ENCODE peak calls at places on chromosomes 6 and 20, in eight cellular contexts. H, Y, M, F, Z, G, I and S are unnamed samples. For H3K4me1, the result is how much of the 10 kb centered on the place peaks cover.

GRCh38 chr6:149334201-149334600 is 16.7 kb downstream of the TAB2 start:
- DNase-seq in Z (no peak), I (no peak), H (no peak), M (no peak), F (peak), G (no peak), Y (no peak), S (no peak)

GRCh38 chr6:132399376-132400074 is 1.8 kb downstream of the MOXD1 start:
- DNase-seq in G (no peak), Z (no peak), F (peak), M (no peak), H (no peak), I (no peak), Y (no peak), S (no peak)

GRCh38 chr20:62929051-62929538 is 2.8 kb upstream of the DIDO1 start:
- DNase-seq in F (no peak), Y (peak), H (peak), Z (peak), I (peak), G (peak), M (peak), S (no peak)

GRCh38 chr6:136306466-136306865 is 16.8 kb upstream of the BCLAF1 start:
- DNase-seq in M (no peak), Y (no peak), H (no peak), Z (no peak), I (no peak), F (no peak), G (no peak), S (no peak)

GRCh38 chr6:46357591-46357990 is 133.7 kb downstream of the RCAN2 start:
- DNase-seq in I (no peak), H (no peak), G (no peak), Z (no peak), F (no peak), M (no peak), Y (no peak), S (no peak)

GRCh38 chr20:36575066-36575743 is 1.8 kb downstream of the TGIF2 start:
- DNase-seq in M (peak), Y (peak), F (peak), H (peak), I (peak), Z (peak), G (peak), S (no peak)

GRCh38 chr6:149450679-149451360 is 34.0 kb downstream of the ZC3H12D start:
- DNase-seq in G (peak), I (no peak), H (no peak), M (no peak), Z (peak), Y (peak), F (no peak), S (no peak)

GRCh38 chr6:11392778-11393507 is 144.6 kb upstream of the TMEM170B start:
- DNase-seq in F (no peak), Y (no peak), Z (peak), M (no peak), I (peak), H (no peak), G (no peak), S (no peak)

GRCh38 chr6:99407076-99407475 is 13.1 kb upstream of the COQ3 start:
- DNase-seq in Z (no peak), M (no peak), F (no peak), Y (no peak), H (no peak), G (no peak), I (no peak), S (no peak)

GRCh38 chr6:67467341-67467740 is 1167.7 kb upstream of the ADGRB3 start:
- DNase-seq in M (no peak), Y (no peak), F (no peak), Z (no peak), I (no peak), G (no peak), H (no peak), S (no peak)

GRCh38 chr6:4914412-4915159 is 89.3 kb downstream of the RPP40 start:
- DNase-seq in I (no peak), F (peak), Y (no peak), G (no peak), H (no peak), M (no peak), Z (no peak), S (no peak)

GRCh38 chr6:158611600-158612041 is 32.9 kb downstream of the DYNLT1 start:
- DNase-seq in G (no peak), F (no peak), I (no peak), Y (no peak), Z (no peak), H (no peak), M (no peak), S (peak)

DNA sequence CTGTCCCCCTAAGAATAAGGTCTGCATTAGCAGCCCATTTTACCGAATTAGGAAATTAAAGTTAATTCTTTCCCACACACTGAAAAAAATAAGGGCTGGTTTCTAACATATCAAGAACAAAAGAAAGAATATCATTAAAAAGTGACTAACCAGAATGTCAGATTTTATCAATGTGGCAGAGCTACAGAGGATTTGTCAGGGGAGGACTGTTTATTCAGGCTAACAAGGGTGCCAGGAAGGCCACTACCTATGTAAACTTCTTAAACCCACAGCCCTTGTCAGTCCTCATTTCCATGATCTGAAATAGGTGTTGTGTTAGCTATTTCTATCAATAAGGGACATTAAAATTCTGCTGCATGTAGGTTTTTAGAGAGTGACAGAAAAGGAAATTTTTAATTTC is 76.4 kb downstream of the BACH2 start:
- DNase-seq in G (no peak), Y (no peak), F (peak), I (no peak), H (no peak), Z (no peak), M (no peak), S (no peak)
- H3K4me1 ChIP-seq in G (under half), Y (under half), F (under half), I (under half), H (under half), Z (under half), M (half or more), S (under half)

GRCh38 chr20:51340451-51340840 is 202.1 kb downstream of the NFATC2 start:
- DNase-seq in G (no peak), M (no peak), Y (no peak), F (no peak), H (no peak), I (no peak), Z (no peak), S (no peak)

GRCh38 chr20:51345601-51346101 is 196.9 kb downstream of the NFATC2 start:
- DNase-seq in H (no peak), M (peak), G (no peak), F (peak), Z (no peak), I (peak), Y (no peak), S (no peak)

GRCh38 chr20:51341581-51341980 is 200.9 kb downstream of the NFATC2 start:
- DNase-seq in Z (no peak), G (no peak), F (no peak), H (no peak), M (no peak), Y (no peak), I (no peak), S (no peak)

GRCh38 chr20:51339721-51340450 is 202.6 kb downstream of the NFATC2 start:
- DNase-seq in I (no peak), F (peak), M (no peak), Y (no peak), Z (no peak), G (no peak), H (no peak), S (no peak)

DNA sequence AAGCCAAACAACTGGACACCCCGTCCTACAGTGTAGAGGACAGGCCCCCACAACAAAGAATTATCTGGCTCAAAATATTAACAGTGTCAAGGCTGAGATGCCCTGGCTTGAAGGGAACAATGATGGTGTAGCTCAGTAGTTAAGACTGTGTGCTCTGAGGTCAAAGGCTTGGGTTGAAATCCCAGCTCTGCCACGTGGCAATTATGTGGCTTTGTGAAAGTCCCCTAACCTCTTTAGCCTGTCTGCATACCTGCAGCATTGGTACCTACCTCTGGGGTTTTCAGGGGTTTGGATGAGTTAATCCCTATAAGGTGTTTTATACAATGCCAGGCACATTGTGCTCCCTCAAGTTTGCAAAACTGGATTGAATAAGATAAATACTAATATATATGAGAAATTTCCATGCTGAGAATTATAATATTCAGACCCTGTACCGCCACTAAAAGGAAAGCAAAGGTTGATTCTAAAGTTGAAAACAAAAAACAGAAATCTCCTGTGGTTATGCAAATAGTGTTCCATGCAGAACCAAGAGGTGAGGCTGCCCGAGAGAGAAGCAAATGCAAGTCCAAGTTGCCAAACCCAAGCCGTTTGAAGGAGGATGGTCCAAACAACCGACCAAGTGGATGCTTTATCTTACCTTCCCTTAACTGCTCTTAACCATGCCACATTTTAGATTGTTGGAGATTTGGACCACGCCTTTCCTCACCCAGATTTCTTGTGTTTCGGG is 199.8 kb downstream of the NFATC2 start:
- DNase-seq in M (no peak), Y (no peak), H (no peak), I (no peak), G (no peak), F (no peak), Z (no peak), S (no peak)
- H3K27ac ChIP-seq in M (no peak), Y (no peak), H (no peak), I (no peak), G (no peak), F (no peak), Z (no peak), S (no peak)

GRCh38 chr20:50230184-50230583 is 39.6 kb downstream of the CEBPB start:
- DNase-seq in G (no peak), Z (peak), F (no peak), H (no peak), Y (no peak), M (no peak), I (no peak), S (no peak)

GRCh38 chr20:50230871-50231270 is 40.2 kb downstream of the CEBPB start:
- DNase-seq in G (no peak), M (no peak), Y (no peak), F (no peak), Z (no peak), H (no peak), I (no peak), S (no peak)

GRCh38 chr20:50226093-50226974 is 35.7 kb downstream of the CEBPB start:
- DNase-seq in F (peak), Y (no peak), Z (peak), H (no peak), M (peak), G (peak), I (peak), S (no peak)

GRCh38 chr20:50227506-50227905 is 36.9 kb downstream of the CEBPB start:
- DNase-seq in G (no peak), M (no peak), I (no peak), H (no peak), Z (no peak), F (no peak), Y (no peak), S (no peak)

GRCh38 chr20:50229156-50229605 is 38.6 kb downstream of the CEBPB start:
- DNase-seq in F (no peak), I (no peak), G (no peak), Y (no peak), H (no peak), Z (peak), M (no peak), S (no peak)
- H3K4me1 ChIP-seq in F (under half), I (under half), G (under half), Y (under half), H (under half), Z (under half), M (under half), S (under half)

GRCh38 chr6:2768125-2768524 is 2.9 kb downstream of the WRNIP1 start:
- DNase-seq in G (no peak), Y (no peak), Z (no peak), M (no peak), H (no peak), F (no peak), I (no peak), S (no peak)
- H3K27ac ChIP-seq in G (peak), Y (peak), Z (no peak), M (no peak), H (no peak), F (no peak), I (no peak), S (no peak)

DNA sequence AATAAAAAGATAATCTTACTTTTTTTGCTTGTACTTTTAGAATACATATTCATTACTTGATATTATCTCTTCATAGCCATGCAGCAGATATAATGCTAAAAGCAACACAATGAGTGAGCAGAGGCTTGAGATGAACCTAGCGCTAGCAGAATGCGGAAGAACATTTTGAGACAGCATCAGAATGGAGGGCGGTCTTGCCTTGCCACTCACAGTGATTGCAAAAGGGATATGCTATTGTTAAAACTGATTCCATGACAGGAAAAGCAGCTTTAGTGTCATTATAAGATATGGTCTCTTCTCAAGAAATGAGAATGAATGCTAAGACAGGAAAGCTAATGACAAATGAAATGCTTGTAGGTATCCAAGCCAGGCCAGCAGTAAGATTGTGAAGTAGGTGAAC is 200.0 kb upstream of the GJE1 start:
- DNase-seq in Z (no peak), G (no peak), M (no peak), F (no peak), H (no peak), Y (no peak), I (no peak), S (no peak)
- H3K4me1 ChIP-seq in Z (under half), G (under half), M (under half), F (under half), H (under half), Y (under half), I (under half), S (under half)